ENCODE peak calls at places on chromosome 17, in six cellular contexts. T, N, K, F, Z and Y are unnamed samples.

GRCh38 chr17:2215616-2216364 is 87.8 kb downstream of the SMG6 start:
- DNase-seq in Z (peak), N (no peak), T (no peak), K (peak), F (no peak), Y (no peak)

GRCh38 chr17:42895185-42895555 is 5.4 kb upstream of the G6PC1 start:
- DNase-seq in Z (peak), F (no peak), K (no peak), N (peak), T (peak), Y (no peak)

GRCh38 chr17:2090804-2091534 is 36.1 kb downstream of the HIC1 start:
- DNase-seq in F (no peak), T (no peak), K (peak), Z (peak), N (peak), Y (no peak)

GRCh38 chr17:59652119-59652518 is 32.4 kb downstream of the CLTC start:
- DNase-seq in F (no peak), Z (peak), K (no peak), N (peak), T (no peak), Y (no peak)

GRCh38 chr17:37744961-37745800 is at the start of gene HNF1B:
- DNase-seq in K (peak), T (no peak), F (no peak), Z (no peak), N (peak), Y (peak)

GRCh38 chr17:16477255-16477654 is 14.7 kb downstream of the LRRC75A start:
- DNase-seq in F (no peak), T (peak), K (no peak), Z (peak), N (peak), Y (no peak)

GRCh38 chr17:12342609-12343248 is 322.1 kb downstream of the MAP2K4 start:
- DNase-seq in N (peak), T (peak), Z (no peak), F (peak), K (peak), Y (no peak)

GRCh38 chr17:42002792-42003301 is 14.4 kb downstream of the DNAJC7 start:
- DNase-seq in F (no peak), Z (no peak), K (no peak), N (peak), T (no peak), Y (no peak)

GRCh38 chr17:56142325-56142724 is 10.9 kb upstream of the ANKFN1 start:
- DNase-seq in Z (peak), T (no peak), K (no peak), F (no peak), N (no peak), Y (no peak)

GRCh38 chr17:7218166-7218565 is 1.5 kb downstream of the DLG4 start:
- DNase-seq in N (no peak), K (no peak), T (no peak), F (no peak), Z (no peak), Y (no peak)
- TF ChIP-seq CTCF in N (no peak), K (no peak), T (no peak), F (no peak), Z (no peak), Y (no peak)

GRCh38 chr17:47830991-47831933 is at the start of the genes LRRC46 and MRPL10:
- DNase-seq in T (peak), F (peak), Z (peak), N (peak), K (peak), Y (peak)
- TF ChIP-seq CTCF in T (peak), F (peak), Z (peak), N (peak), K (peak), Y (peak)

DNA sequence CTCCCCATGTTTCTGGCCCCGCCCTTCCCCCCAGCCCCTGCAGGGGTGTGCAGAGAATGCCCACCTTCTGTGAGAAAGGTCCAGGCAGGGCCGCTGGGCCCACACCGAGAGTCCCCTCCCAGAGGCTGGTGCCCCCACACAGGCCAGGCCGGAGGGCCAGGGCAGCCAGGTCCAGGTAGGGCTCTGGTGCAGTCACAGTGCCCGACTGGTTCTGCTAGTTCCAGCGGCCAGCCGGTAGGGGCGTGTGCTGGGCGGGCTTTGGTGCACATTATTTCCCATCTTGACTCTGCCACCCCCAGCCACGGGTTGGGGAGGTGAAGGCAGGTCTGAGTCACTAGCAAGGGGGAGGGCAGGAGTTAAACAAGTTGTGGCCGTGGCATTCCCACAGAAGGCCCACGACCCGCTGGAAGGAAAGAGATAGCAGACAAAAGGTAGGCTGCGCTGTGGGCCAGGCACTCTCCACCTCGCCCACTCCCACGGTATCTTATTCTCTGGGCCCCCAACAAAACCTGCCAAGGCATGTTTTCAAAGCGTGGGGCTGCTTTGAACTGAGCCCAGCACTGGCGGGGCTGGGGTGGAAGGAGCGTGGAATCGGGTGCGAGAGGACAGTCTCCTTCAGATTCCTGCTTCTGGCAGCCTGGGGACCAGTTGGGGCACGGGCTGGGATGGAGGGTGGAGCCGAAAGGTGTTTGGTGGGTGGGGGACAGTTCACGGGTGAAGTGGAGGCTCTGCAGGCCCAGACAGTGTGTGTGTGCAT is 1.9 kb downstream of the EPN3 start:
- DNase-seq in K (no peak), F (no peak), Z (no peak), T (peak), N (peak), Y (no peak)
- TF ChIP-seq CTCF in K (peak), F (peak), Z (no peak), T (peak), N (peak), Y (peak)

DNA sequence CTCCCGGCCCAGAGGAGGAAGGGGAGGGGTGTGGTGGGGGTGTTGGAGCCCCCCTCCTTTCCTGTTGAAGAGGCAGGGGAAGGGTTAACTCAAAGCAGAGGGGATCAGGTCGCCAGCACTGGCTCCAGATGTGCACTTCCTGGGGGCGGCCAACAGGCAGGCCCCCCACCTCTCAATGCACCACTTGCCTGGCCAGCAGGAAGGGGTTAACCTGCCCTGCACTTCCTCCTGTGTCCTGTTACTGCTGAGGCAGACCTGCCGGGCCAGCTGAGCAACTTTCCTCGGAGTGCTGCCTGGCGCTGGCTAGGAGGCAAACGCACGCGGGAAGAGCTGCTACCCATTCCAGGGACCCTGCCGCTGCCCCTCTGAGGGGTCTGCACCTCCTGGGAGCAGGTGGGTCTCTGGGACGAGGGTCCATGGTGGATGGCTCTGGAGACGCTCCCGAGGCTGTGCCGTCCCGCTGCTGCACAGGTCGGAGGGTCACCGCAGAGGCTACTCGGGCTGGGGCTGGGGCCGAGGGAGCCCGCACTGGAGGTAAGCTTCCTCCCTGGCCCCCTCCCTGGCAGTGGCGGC is at the start of gene EPN3:
- DNase-seq in T (peak), Z (no peak), N (peak), K (no peak), F (no peak), Y (peak)
- TF ChIP-seq CTCF in T (no peak), Z (no peak), N (no peak), K (no peak), F (no peak), Y (no peak)

DNA sequence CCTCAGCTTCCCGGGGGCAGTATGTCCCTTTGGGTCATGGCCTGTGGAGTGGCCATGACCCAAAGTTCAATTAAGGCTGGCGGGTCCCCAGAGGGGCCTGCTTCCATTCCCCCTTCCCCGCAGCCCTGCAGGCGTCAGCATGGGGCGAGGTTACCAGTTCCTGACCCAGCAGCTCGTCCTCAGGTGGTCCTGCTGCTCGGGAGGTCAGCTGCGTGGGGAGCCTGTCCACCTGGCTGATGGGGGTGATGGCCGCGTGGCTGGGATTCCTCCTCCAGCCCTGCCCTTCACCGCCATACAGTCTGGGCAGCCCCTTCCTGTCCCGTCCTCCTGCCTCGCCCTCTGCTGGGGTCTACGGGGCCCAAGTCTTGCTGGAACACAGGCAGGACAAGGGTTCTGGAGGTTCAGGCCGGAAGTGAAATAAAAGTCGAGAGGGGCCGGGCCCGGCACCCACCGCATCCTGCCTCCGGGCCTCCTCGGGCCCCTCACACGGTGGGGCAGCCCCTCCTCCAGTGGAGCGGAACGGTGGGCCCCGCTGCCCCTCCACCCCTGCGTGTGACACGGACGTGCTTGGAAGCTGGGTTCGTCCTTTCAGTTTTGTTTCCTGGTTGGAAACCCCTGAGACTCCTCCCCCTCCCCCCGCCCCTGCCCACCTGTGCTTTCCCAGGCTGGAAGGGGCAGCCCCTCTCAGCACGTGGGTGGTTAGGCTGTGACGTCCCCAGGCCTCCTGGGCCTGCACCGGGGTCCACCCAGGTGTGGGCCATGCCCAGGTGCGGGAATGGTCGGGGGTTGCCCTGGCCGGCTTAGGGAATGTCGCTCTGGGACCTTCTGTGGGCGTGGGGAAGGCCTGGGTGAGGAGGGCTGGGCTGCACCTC is 6.8 kb downstream of the UBALD2 start:
- DNase-seq in Z (no peak), K (no peak), N (no peak), T (no peak), F (no peak), Y (peak)
- TF ChIP-seq CTCF in Z (no peak), K (no peak), N (no peak), T (no peak), F (no peak), Y (peak)